ENCODE peak calls at places on chromosomes 16 and 17, in nine cellular contexts. T is WTC11; C is DMS153; O is NCI-H510A treated with DMSO at 0.1 percent for 48 hours; J is effector memory CD8-positive, alpha-beta T cell; E is stimulated activated CD8-positive, alpha-beta memory T cell treated with anti-CD3 and anti-CD28 coated beads, Interleukin-12 subunit alpha, Interleukin-12 subunit beta, amount 100 ng/mL, for 1 hour; P is amniotic stem cell; X is HL-60; Y is iris pigment epithelial cell. F is an unnamed sample.

GRCh38 chr16:56348168-56349085 is 76.9 kb downstream of the AMFR start:
- DNase-seq in T (no peak), C (no peak), O (peak; percentile 7), J (no peak), E (no peak), P (no peak), X (no peak), Y (no peak), F (no peak)

GRCh38 chr16:9138021-9138680 is 46.7 kb downstream of the HAPSTR1 start:
- DNase-seq in T (no peak), C (no peak), O (no peak), J (no peak), E (no peak), P (no peak), X (no peak), Y (no peak), F (no peak)

GRCh38 chr17:7011415-7011814 is 1.0 kb upstream of the RNASEK start:
- DNase-seq in T (no peak), C (no peak), O (no peak), J (no peak), E (no peak), P (no peak), X (no peak), Y (no peak), F (no peak)

GRCh38 chr16:65967376-65967775 is 399.1 kb upstream of the CDH5 start:
- DNase-seq in T (no peak), C (no peak), O (no peak), J (no peak), E (no peak), P (no peak), X (no peak), Y (peak; percentile 24), F (no peak)

GRCh38 chr16:11285842-11286241 is 4.7 kb upstream of the PRM1 start:
- DNase-seq in T (no peak), C (no peak), O (no peak), J (no peak), E (no peak), P (no peak), X (no peak), Y (no peak), F (no peak)

GRCh38 chr16:1335211-1335971 is 1.9 kb downstream of the BAIAP3 start:
- DNase-seq in T (no peak), C (no peak), O (no peak), J (no peak), E (no peak), P (no peak), X (no peak), Y (no peak), F (no peak)

GRCh38 chr17:31738488-31738887 is 120.6 kb downstream of the COPRS start:
- DNase-seq in T (no peak), C (no peak), O (no peak), J (no peak), E (no peak), P (no peak), X (no peak), Y (no peak), F (no peak)

GRCh38 chr17:28885363-28885762 is 12.2 kb downstream of the FLOT2 start:
- DNase-seq in T (no peak), C (no peak), O (no peak), J (no peak), E (no peak), P (no peak), X (no peak), Y (no peak), F (no peak)

GRCh38 chr17:76254275-76254674 is 10.9 kb upstream of the UBALD2 start:
- DNase-seq in T (no peak), C (no peak), O (no peak), J (no peak), E (no peak), P (no peak), X (no peak), Y (no peak), F (no peak)

GRCh38 chr17:30454635-30455034 is 22.6 kb upstream of the GOSR1 start:
- DNase-seq in T (no peak), C (no peak), O (no peak), J (no peak), E (no peak), P (no peak), X (peak; percentile 61), Y (peak; percentile 2), F (no peak)

F was measured in SIG-M5.